ENCODE peak calls at places on chromosome 12, in nine cellular contexts. N is transverse colon; A is ovary; F is upper lobe of right lung; T is OCI-LY7; M is Peyer's patch; D is effector memory CD4-positive, alpha-beta T cell; R is adrenal gland; E is uterus. O is an unnamed sample. For H3K4me1, the result is how much of the 10 kb centered on the place peaks cover.

GRCh38 chr12:5718680-5719079 is 226.4 kb downstream of the ANO2 start:
- DNase-seq in N (no peak), A (no peak), F (no peak), T (no peak), M (peak), D (no peak), R (no peak), E (no peak), O (no peak)

GRCh38 chr12:101174576-101174975 is 35.5 kb downstream of the SLC5A8 start:
- DNase-seq in N (peak), A (no peak), F (no peak), T (no peak), M (peak), D (no peak), R (no peak), E (no peak), O (no peak)

GRCh38 chr12:39937119-39937518 is 168.8 kb downstream of the SLC2A13 start:
- DNase-seq in N (no peak), A (no peak), F (no peak), T (no peak), M (no peak), D (no peak), R (no peak), E (no peak), O (no peak)

GRCh38 chr12:15855646-15856045 is 26.5 kb upstream of the STRAP start:
- DNase-seq in N (no peak), A (no peak), F (no peak), T (no peak), M (no peak), D (no peak), R (no peak), E (no peak), O (no peak)

GRCh38 chr12:43378448-43378847 is 173.6 kb downstream of the ADAMTS20 start:
- DNase-seq in N (no peak), A (no peak), F (no peak), T (no peak), M (no peak), D (no peak), R (no peak), E (no peak), O (no peak)

GRCh38 chr12:62123721-62124203 is 136.4 kb upstream of the USP15 start:
- DNase-seq in N (peak), A (peak), F (no peak), T (peak), M (no peak), D (peak), R (peak), E (peak), O (peak)

GRCh38 chr12:128920468-128920867 is 67.2 kb downstream of the GLT1D1 start:
- DNase-seq in N (no peak), A (no peak), F (no peak), T (no peak), M (no peak), D (no peak), R (peak), E (peak), O (no peak)

GRCh38 chr12:130339946-130340345 is 2.3 kb downstream of the PIWIL1 start:
- DNase-seq in N (peak), A (no peak), F (no peak), T (no peak), M (no peak), D (no peak), R (no peak), E (no peak), O (no peak)

GRCh38 chr12:26473291-26473690 is 277.9 kb downstream of the SSPN start:
- DNase-seq in N (no peak), A (no peak), F (no peak), T (peak), M (peak), D (no peak), R (no peak), E (no peak), O (no peak)
- H3K4me1 ChIP-seq in N (under half), A (under half), F (under half), T (half or more), M (under half), D (under half), R (under half), E (under half), O (under half)

DNA sequence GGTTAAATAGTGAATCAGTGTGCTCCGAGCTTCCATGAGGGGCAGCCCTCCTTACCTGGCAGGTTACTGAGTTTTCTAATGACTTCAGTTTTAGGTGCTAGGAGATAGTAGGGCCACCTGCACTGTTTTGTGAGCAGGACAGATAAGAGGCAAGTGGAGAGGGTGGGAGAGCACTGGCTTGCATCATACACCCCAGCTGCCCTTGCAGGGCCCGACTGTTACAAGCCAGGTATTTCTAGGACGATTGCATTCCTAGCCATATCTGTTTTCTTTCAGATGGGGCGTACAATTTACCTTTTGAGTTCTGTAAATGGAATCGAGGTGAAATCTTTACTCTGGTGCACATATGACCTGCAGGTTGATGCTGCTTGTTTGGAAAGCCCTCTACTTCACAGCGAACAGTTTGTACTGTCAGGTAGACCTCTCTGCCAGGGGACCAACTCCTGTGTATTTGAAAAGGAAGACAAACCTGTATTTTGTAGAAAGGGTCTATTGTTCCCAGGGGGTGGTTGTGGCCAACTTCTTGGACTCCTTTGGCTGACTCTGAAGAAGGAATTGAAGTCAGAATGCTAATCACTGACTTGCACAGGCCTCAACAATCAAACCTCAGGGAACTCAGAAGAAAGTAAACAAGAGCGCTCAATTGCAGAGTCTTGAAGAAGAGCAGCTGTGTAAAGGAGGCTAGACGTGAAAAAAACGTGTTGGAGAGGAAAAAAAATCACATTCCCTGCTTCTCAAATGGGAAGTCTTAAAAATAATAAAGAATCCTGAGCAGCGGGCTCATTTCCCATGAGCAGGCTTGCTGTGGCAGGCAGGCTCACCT is 57.2 kb downstream of the ETV6 start:
- DNase-seq in N (no peak), A (no peak), F (no peak), T (no peak), M (no peak), D (no peak), R (no peak), E (no peak), O (no peak)
- H3K27ac ChIP-seq in N (peak), A (peak), F (no peak), T (no peak), M (peak), D (no peak), R (peak), E (peak), O (peak)

DNA sequence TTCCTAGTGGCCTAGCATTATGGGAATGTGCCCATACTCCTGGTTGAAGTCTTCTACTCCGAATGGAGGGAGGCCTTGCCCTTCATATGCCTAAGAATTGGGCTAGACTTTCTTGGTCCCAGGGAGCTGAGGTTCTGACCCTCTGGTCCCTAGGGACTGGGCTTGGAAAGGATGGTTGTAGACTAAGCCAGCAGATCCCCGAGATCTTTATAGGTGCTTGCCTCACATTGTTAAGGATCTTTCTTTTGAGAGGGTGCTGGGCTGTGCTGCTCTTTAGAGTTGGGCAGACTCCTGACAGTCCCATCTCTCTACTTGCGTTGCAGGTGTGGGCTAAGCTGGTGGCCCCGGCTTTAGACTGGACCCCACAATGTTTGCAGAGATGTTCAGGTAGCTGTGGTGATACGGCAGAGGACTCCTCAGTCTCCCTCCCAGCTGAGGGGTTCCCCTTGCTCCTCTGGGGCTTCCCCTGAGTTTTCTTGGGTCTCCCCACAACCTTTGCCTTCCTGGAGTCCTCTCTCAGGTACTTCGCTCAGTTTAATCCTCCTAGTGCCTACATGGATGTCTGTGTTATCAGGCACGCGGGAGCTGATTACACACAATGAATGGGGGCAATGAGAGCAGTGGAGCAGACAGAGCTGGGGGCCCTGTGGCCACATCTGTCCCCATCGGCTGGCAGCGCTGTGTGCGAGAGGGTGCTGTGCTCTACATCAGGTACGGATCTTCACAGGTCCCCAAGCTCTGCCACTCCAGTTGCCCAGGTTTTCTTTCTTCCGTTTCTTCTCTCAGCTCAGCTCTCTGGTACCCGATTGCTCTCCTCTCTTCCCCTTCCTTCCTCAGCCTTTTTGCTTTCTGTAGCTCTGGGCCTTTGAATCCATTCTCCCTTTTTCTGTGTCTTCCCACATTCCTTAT is 1.3 kb downstream of the MBD6 start:
- DNase-seq in N (no peak), A (no peak), F (no peak), T (peak), M (no peak), D (no peak), R (no peak), E (no peak), O (no peak)
- H3K4me1 ChIP-seq in N (under half), A (under half), F (under half), T (under half), M (under half), D (under half), R (under half), E (under half), O (under half)

DNA sequence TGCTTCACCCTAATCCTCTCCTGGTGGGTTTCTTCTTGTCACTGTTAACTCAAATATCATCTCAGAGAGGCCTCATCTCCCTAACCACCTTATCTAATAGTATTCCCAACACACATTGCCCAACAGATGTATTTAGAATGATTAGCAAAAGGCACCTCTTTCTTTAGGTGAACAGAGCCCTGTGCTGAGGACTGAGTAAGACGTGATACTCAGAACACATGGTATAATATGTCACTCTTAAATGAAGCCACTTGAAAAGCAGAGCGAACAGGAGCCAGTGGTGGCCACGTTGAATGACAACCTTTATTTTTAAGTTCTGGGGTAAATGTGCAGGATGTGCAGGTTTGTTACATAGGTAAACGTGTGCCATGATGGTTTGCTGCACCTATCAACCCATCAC is 1.5 kb upstream of the KSR2 start:
- DNase-seq in N (no peak), A (no peak), F (no peak), T (no peak), M (no peak), D (no peak), R (no peak), E (no peak), O (no peak)
- H3K27ac ChIP-seq in N (no peak), A (no peak), F (no peak), T (no peak), M (no peak), D (no peak), R (no peak), E (no peak), O (no peak)

GRCh38 chr12:108424026-108424425 is 84.9 kb upstream of the CMKLR1 start:
- DNase-seq in N (no peak), A (no peak), F (no peak), T (no peak), M (no peak), D (no peak), R (no peak), E (no peak), O (no peak)
- H3K4me1 ChIP-seq in N (under half), A (under half), F (under half), T (under half), M (under half), D (under half), R (under half), E (under half), O (under half)

GRCh38 chr12:122560138-122560537 is 33.1 kb downstream of the KNTC1 start:
- DNase-seq in N (no peak), A (no peak), F (no peak), T (peak), M (no peak), D (no peak), R (no peak), E (no peak), O (no peak)

GRCh38 chr12:122563361-122563760 is 36.3 kb downstream of the KNTC1 start:
- DNase-seq in N (no peak), A (no peak), F (no peak), T (no peak), M (no peak), D (no peak), R (no peak), E (no peak), O (no peak)

GRCh38 chr12:122558721-122559641 is 31.9 kb downstream of the KNTC1 start:
- DNase-seq in N (no peak), A (no peak), F (no peak), T (peak), M (no peak), D (no peak), R (no peak), E (no peak), O (no peak)
- H3K27ac ChIP-seq in N (no peak), A (no peak), F (no peak), T (peak), M (no peak), D (no peak), R (no peak), E (no peak), O (no peak)

DNA sequence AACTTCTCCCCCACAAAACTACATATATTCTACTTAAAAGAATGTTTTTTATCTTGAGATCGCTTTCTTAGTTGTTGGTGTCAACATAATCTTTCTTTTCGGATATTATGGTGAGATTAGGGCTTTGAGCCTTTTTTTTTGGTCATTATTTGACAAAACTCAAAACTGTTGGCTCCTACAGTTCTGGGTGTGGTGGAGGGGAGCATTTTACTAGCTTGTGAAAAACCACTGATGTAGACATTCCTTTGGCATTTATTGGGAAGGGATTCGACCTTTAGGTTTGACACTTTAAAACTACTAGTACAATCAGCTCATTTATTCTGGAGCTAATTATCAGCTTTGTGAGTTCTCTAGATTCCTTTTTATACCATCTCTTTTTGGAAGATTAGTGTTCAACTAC is 24.4 kb downstream of the MSRB3 start:
- DNase-seq in N (no peak), A (no peak), F (no peak), T (no peak), M (no peak), D (no peak), R (no peak), E (no peak), O (no peak)
- H3K4me1 ChIP-seq in N (under half), A (under half), F (under half), T (under half), M (under half), D (under half), R (under half), E (under half), O (under half)